ENCODE peak calls at places on chromosomes 1 and 21, in seven cellular contexts. D is transverse colon, Y is upper lobe of left lung, Q is K562, K is breast epithelium, L is HepG2, I is stomach. M is an unnamed sample.

GRCh38 chr1:202287196-202287595 is 54.5 kb downstream of the UBE2T start:
- DNase-seq in D (no peak), Y (no peak), Q (no peak), K (no peak), L (no peak), I (no peak), M (no peak)

GRCh38 chr1:233383984-233384383 is 56.5 kb downstream of the MAP3K21 start:
- DNase-seq in D (no peak), Y (no peak), Q (no peak), K (no peak), L (no peak), I (no peak), M (no peak)

GRCh38 chr1:244963231-244963826 is 99.0 kb upstream of the HNRNPU start:
- DNase-seq in D (no peak), Y (no peak), Q (peak; percentile 43), K (no peak), L (no peak), I (no peak), M (no peak)

GRCh38 chr1:36328088-36328480 is 4.6 kb upstream of the EVA1B start:
- DNase-seq in D (no peak), Y (no peak), Q (no peak), K (no peak), L (no peak), I (no peak), M (no peak)

GRCh38 chr1:235950318-235950717 is 83.6 kb upstream of the LYST start:
- DNase-seq in D (no peak), Y (no peak), Q (no peak), K (no peak), L (no peak), I (no peak), M (no peak)

GRCh38 chr1:6803357-6803756 is 18.1 kb downstream of the CAMTA1 start:
- DNase-seq in D (no peak), Y (no peak), Q (no peak), K (no peak), L (peak; percentile 19), I (no peak), M (no peak)

GRCh38 chr1:58363639-58364038 is 182.9 kb downstream of the OMA1 start:
- DNase-seq in D (no peak), Y (no peak), Q (no peak), K (no peak), L (no peak), I (no peak), M (peak; percentile 1)

GRCh38 chr1:155858805-155859233 is 548 bp upstream of the SYT11 start:
- DNase-seq in D (peak; percentile 16), Y (no peak), Q (no peak), K (peak; percentile 25), L (no peak), I (no peak), M (no peak)

GRCh38 chr1:19723874-19724273 is 59.2 kb downstream of the HTR6 start:
- DNase-seq in D (no peak), Y (no peak), Q (no peak), K (no peak), L (no peak), I (no peak), M (no peak)

GRCh38 chr21:42556476-42556875 is 42.8 kb downstream of the SLC37A1 start:
- DNase-seq in D (peak; percentile 4), Y (no peak), Q (no peak), K (no peak), L (no peak), I (no peak), M (no peak)

GRCh38 chr1:22376976-22377375 is 74.7 kb upstream of the ZBTB40 start:
- DNase-seq in D (no peak), Y (no peak), Q (no peak), K (no peak), L (no peak), I (no peak), M (no peak)

DNA sequence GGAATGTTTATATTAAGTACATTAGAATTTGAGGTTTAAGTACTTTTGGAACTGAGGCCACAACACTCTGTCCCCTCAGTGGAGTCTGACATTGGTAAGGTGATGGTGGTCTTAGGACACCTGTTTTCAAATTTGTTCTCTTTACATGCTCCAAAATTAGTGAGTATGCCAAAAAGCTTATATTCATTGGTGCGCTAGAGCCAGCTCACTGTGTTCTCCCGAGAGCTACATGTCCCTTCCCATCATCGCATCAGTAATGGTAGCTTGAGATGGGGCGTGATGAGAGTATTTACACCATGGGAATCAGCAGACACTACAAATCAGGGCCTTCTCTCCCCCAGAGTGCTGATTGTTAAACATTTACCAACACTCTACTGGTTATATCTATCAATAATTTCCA is 19.5 kb downstream of the ETS2 start:
- DNase-seq in D (no peak), Y (no peak), Q (no peak), K (no peak), L (no peak), I (no peak), M (no peak)
- TF ChIP-seq POLR2A in D (no peak), Y (no peak), Q (no peak), K (no peak), L (no peak), I (no peak), M (no peak)

GRCh38 chr1:181255270-181255929 is 166.9 kb downstream of the IER5 start:
- DNase-seq in D (no peak), Y (no peak), Q (no peak), K (peak; percentile 19), L (no peak), I (no peak), M (no peak)
- TF ChIP-seq POLR2AphosphoS5 in D (no peak), Y (no peak), Q (no peak), K (no peak), L (no peak), I (no peak), M (no peak)

GRCh38 chr1:17319561-17320350 is 11.8 kb downstream of the PADI4 start:
- DNase-seq in D (no peak), Y (no peak), Q (no peak), K (no peak), L (no peak), I (no peak), M (no peak)
- TF ChIP-seq POLR2A in D (no peak), Y (no peak), Q (no peak), K (no peak), L (no peak), I (no peak), M (no peak)

DNA sequence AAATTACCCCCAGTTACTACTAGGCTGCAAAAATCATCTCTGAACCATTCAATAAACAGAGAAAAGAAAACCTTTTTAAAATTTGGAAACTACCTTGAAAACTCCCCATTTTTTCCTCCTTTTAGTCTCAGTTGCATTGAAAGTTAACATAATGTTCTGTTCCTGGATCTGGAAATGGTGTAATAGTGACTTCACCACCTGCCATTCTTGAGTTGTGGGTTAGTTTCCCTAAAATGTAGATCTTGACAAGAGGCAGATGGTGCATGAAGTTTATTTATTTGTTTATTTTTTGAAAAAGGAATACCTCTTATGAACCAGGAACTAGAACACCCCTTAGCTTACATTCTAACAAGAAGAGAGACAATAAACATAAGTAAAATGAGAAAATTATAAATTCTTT is 72.8 kb downstream of the ATF6 start:
- DNase-seq in D (no peak), Y (no peak), Q (no peak), K (no peak), L (no peak), I (no peak), M (no peak)
- TF ChIP-seq POLR2AphosphoS5 in D (no peak), Y (no peak), Q (no peak), K (no peak), L (no peak), I (no peak), M (no peak)

GRCh38 chr1:40373323-40374283 is at the start of gene SMAP2:
- DNase-seq in D (peak; percentile 98), Y (peak; percentile 100), Q (peak; percentile 100), K (peak; percentile 93), L (peak; percentile 91), I (peak; percentile 97), M (peak; percentile 92)
- TF ChIP-seq POLR2A in D (peak; percentile 89), Y (peak; percentile 72), Q (peak; percentile 79), K (peak; percentile 27), L (peak; percentile 32), I (peak; percentile 44), M (peak; percentile 88)

GRCh38 chr1:225651376-225651871 is 1.5 kb downstream of the ENAH start:
- DNase-seq in D (no peak), Y (no peak), Q (no peak), K (no peak), L (no peak), I (no peak), M (no peak)

GRCh38 chr1:225654277-225654597 is 1.3 kb upstream of the ENAH start:
- DNase-seq in D (no peak), Y (no peak), Q (no peak), K (no peak), L (no peak), I (no peak), M (no peak)

GRCh38 chr1:225653463-225654276 is 747 bp upstream of the ENAH start:
- DNase-seq in D (peak; percentile 72), Y (peak; percentile 91), Q (no peak), K (peak; percentile 76), L (peak; percentile 45), I (peak; percentile 64), M (no peak)

GRCh38 chr1:225651872-225652725 is 824 bp downstream of the ENAH start:
- DNase-seq in D (no peak), Y (peak; percentile 87), Q (no peak), K (peak; percentile 36), L (peak; percentile 49), I (no peak), M (no peak)

DNA sequence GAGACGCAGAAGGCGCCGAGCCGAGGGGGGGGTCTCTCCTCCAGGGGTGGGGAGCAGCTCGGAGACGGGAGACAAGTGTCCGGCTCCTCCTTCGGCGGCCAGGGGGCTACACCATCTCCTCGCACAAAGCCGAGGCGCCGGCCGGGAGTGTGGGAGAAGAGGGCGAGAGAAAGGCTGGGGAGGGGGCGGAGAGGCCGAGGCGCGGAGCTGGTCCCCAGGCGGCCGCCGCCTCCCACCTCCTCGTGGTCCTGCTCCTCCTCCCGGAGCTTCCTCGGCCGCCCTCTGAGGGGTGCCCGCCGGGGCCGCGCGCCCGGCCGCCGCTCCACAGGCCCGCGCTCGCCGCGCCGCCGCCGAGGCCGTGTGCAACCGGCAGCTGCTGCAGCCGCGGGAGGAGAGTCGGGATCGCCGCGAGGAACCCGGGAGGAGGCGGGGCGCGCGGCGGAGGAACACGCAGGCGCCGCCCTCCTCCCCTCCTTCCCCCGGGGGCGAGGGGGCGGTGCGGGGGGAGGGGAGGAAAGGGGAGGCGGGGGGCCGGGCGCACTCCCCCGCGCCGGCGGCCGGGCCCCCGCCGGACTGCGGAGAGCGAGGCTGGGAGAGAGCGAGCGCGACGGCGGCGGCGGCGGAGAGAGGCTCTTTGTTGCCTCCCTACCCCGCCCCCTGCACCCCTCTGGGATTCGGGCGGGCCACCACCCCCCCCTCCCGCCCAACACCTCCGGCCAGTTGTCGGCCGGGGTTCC is at the start of gene ENAH:
- DNase-seq in D (peak; percentile 78), Y (peak; percentile 95), Q (peak; percentile 93), K (peak; percentile 78), L (peak; percentile 49), I (peak; percentile 84), M (peak; percentile 39)
- TF ChIP-seq POLR2AphosphoS5 in D (peak; percentile 82), Y (no peak), Q (no peak), K (no peak), L (peak; percentile 35), I (peak; percentile 91), M (no peak)

DNA sequence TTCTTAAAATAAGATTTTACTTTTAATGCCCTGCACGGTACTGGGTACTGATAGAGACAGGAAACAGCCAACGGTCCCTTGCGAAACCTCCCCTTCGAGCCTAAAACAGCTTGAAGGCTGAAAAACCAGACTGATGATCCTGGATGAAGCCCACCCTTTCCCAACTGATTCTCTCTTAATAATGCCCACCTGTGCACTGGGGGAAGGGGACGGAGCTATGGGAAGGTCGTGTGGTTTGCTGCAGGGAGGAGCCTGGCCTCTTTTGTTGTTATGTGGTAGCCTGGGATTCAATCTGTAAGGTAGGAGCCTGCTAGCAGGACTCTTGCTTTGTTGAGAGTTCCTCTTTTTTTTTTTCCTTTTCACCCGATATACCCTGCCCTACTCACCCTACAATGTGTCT is 25.6 kb downstream of the SAMSN1 start:
- DNase-seq in D (no peak), Y (no peak), Q (no peak), K (no peak), L (no peak), I (no peak), M (no peak)
- TF ChIP-seq POLR2A in D (no peak), Y (no peak), Q (no peak), K (no peak), L (no peak), I (no peak), M (no peak)

M was measured in GM12892.